ENCODE peak calls at places on chromosomes 7 and 10, in ten cellular contexts. H is cardiac fibroblast; K is HuH-7.5; Q is NCI-H460; A is kidney; O is anterior cingulate cortex; I is stimulated activated CD8-positive, alpha-beta memory T cell treated with anti-CD3 and anti-CD28 coated beads, Interleukin-4, amount 100 ng/mL, for 4 hours; W is Panc1; E is cerebellum; P is HEK293T. T is an unnamed sample.

GRCh38 chr7:30237271-30237695 is 47.1 kb upstream of the ZNRF2 start:
- DNase-seq in H (no peak), K (no peak), Q (no peak), A (no peak), O (no peak), I (no peak), W (no peak), E (no peak), P (no peak), T (no peak)

GRCh38 chr7:25478925-25479324 is 250.6 kb upstream of the NPVF start:
- DNase-seq in H (no peak), K (no peak), Q (no peak), A (no peak), O (no peak), I (no peak), W (no peak), E (no peak), P (no peak), T (no peak)

GRCh38 chr7:102918865-102919264 is 6.1 kb downstream of the LRRC17 start:
- DNase-seq in H (no peak), K (no peak), Q (no peak), A (no peak), O (no peak), I (no peak), W (no peak), E (no peak), P (no peak), T (no peak)

GRCh38 chr7:155190608-155191536 is 106.8 kb upstream of the INSIG1 start:
- DNase-seq in H (peak; percentile 35), K (peak; percentile 70), Q (peak; percentile 9), A (no peak), O (no peak), I (peak; percentile 18), W (no peak), E (peak; percentile 70), P (peak; percentile 88), T (peak; percentile 76)

GRCh38 chr10:64210211-64210610 is 689.0 kb downstream of the REEP3 start:
- DNase-seq in H (no peak), K (no peak), Q (no peak), A (no peak), O (no peak), I (no peak), W (no peak), E (no peak), P (no peak), T (no peak)

GRCh38 chr10:47183726-47184084 is 116.3 kb upstream of the GDF10 start:
- DNase-seq in H (no peak), K (no peak), Q (no peak), A (no peak), O (no peak), I (no peak), W (no peak), E (no peak), P (no peak), T (no peak)

GRCh38 chr7:151351967-151352366 is 10.4 kb downstream of the NUB1 start:
- DNase-seq in H (no peak), K (no peak), Q (no peak), A (no peak), O (no peak), I (no peak), W (no peak), E (no peak), P (no peak), T (peak; percentile 26)

GRCh38 chr7:95686109-95686508 is 86.2 kb upstream of the DYNC1I1 start:
- DNase-seq in H (peak; percentile 84), K (no peak), Q (peak; percentile 75), A (no peak), O (peak; percentile 25), I (no peak), W (peak; percentile 54), E (no peak), P (peak; percentile 23), T (no peak)

GRCh38 chr7:16078076-16078952 is 343.0 kb downstream of the CRPPA start:
- DNase-seq in H (peak; percentile 84), K (peak; percentile 14), Q (peak; percentile 61), A (no peak), O (no peak), I (no peak), W (peak; percentile 57), E (peak; percentile 44), P (peak; percentile 32), T (no peak)

GRCh38 chr7:109309790-109310189 is 740.1 kb downstream of the DNAJB9 start:
- DNase-seq in H (no peak), K (no peak), Q (no peak), A (no peak), O (no peak), I (no peak), W (no peak), E (no peak), P (no peak), T (no peak)

GRCh38 chr10:93542358-93542791 is 24.1 kb upstream of the FFAR4 start:
- DNase-seq in H (peak; percentile 65), K (no peak), Q (no peak), A (no peak), O (no peak), I (no peak), W (no peak), E (peak; percentile 30), P (no peak), T (no peak)

GRCh38 chr10:6333086-6333485 is 130.4 kb downstream of the PFKFB3 start:
- DNase-seq in H (no peak), K (no peak), Q (no peak), A (no peak), O (no peak), I (no peak), W (no peak), E (no peak), P (no peak), T (no peak)

GRCh38 chr10:77290528-77291155 is 347.0 kb downstream of the KCNMA1 start:
- DNase-seq in H (peak; percentile 64), K (no peak), Q (no peak), A (no peak), O (no peak), I (no peak), W (no peak), E (no peak), P (no peak), T (no peak)

GRCh38 chr10:33117816-33118215 is 159.8 kb upstream of the ITGB1 start:
- DNase-seq in H (no peak), K (no peak), Q (no peak), A (no peak), O (no peak), I (no peak), W (no peak), E (no peak), P (no peak), T (no peak)

GRCh38 chr7:69837387-69838068 is 239.3 kb downstream of the AUTS2 start:
- DNase-seq in H (no peak), K (no peak), Q (no peak), A (no peak), O (no peak), I (no peak), W (no peak), E (no peak), P (no peak), T (no peak)

GRCh38 chr7:47148541-47149207 is 433.2 kb downstream of the TNS3 start:
- DNase-seq in H (peak; percentile 20), K (no peak), Q (no peak), A (no peak), O (no peak), I (no peak), W (no peak), E (no peak), P (no peak), T (no peak)

GRCh38 chr7:77940647-77941046 is 142.1 kb downstream of the PHTF2 start:
- DNase-seq in H (peak; percentile 62), K (peak; percentile 6), Q (peak; percentile 32), A (no peak), O (no peak), I (no peak), W (peak; percentile 10), E (peak; percentile 13), P (peak; percentile 16), T (no peak)

GRCh38 chr10:23918839-23919238 is 290.1 kb upstream of the KIAA1217 start:
- DNase-seq in H (no peak), K (no peak), Q (no peak), A (no peak), O (no peak), I (no peak), W (no peak), E (no peak), P (no peak), T (no peak)

GRCh38 chr7:12970626-12971025 is 283.2 kb downstream of the ARL4A start:
- DNase-seq in H (no peak), K (no peak), Q (no peak), A (no peak), O (no peak), I (no peak), W (no peak), E (no peak), P (no peak), T (no peak)

GRCh38 chr10:58385784-58386112 is 538 bp downstream of the TFAM start:
- DNase-seq in H (peak; percentile 28), K (peak; percentile 7), Q (peak; percentile 26), A (peak; percentile 58), O (no peak), I (no peak), W (no peak), E (peak; percentile 20), P (peak; percentile 58), T (peak; percentile 3)

GRCh38 chr7:65325793-65326432 is 47.7 kb upstream of the ZNF92 start:
- DNase-seq in H (no peak), K (no peak), Q (no peak), A (no peak), O (no peak), I (no peak), W (no peak), E (no peak), P (no peak), T (no peak)

GRCh38 chr7:105306160-105306784 is 82.4 kb downstream of the SRPK2 start:
- DNase-seq in H (peak; percentile 16), K (no peak), Q (no peak), A (no peak), O (no peak), I (no peak), W (no peak), E (no peak), P (no peak), T (no peak)

GRCh38 chr7:150731916-150732315 is 5.3 kb upstream of the GIMAP5 start:
- DNase-seq in H (no peak), K (no peak), Q (no peak), A (no peak), O (no peak), I (no peak), W (no peak), E (no peak), P (no peak), T (no peak)

GRCh38 chr10:70742537-70743429 is 42.4 kb downstream of the TBATA start:
- DNase-seq in H (peak; percentile 80), K (no peak), Q (no peak), A (peak; percentile 78), O (no peak), I (no peak), W (no peak), E (no peak), P (no peak), T (no peak)

GRCh38 chr7:159008055-159008405 is 136.6 kb downstream of the VIPR2 start:
- DNase-seq in H (no peak), K (no peak), Q (no peak), A (peak; percentile 59), O (no peak), I (no peak), W (no peak), E (no peak), P (no peak), T (no peak)

GRCh38 chr7:23546897-23547572 is 15.3 kb upstream of the TRA2A start:
- DNase-seq in H (peak; percentile 95), K (peak; percentile 35), Q (peak; percentile 91), A (no peak), O (peak; percentile 44), I (peak; percentile 46), W (peak; percentile 84), E (peak; percentile 84), P (peak; percentile 84), T (peak; percentile 65)

GRCh38 chr7:151695856-151696555 is 176.3 kb upstream of the RHEB start:
- DNase-seq in H (no peak), K (no peak), Q (no peak), A (peak; percentile 52), O (peak; percentile 35), I (no peak), W (no peak), E (peak; percentile 32), P (no peak), T (no peak)

GRCh38 chr10:71527135-71527534 is 130.4 kb downstream of the CDH23 start:
- DNase-seq in H (no peak), K (no peak), Q (no peak), A (peak; percentile 92), O (no peak), I (no peak), W (no peak), E (peak; percentile 57), P (no peak), T (no peak)